ENCODE peak calls at places on chromosomes 4 and X, in ten cellular contexts. N, R, A, J, P, U, W, I, Q and C are unnamed samples.

GRCh38 chr4:180009316-180009715 is 2233.9 kb upstream of the TENM3 start:
- DNase-seq in W (no peak), I (no peak), U (no peak), A (no peak), Q (no peak), N (no peak), P (no peak), R (no peak), J (no peak), C (peak)

GRCh38 chr4:121379276-121379675 is 1.5 kb downstream of the QRFPR start:
- DNase-seq in N (no peak), Q (no peak), A (no peak), I (no peak), J (no peak), U (no peak), R (no peak), W (no peak), P (no peak), C (no peak)

GRCh38 chrX:24988314-24988713 is 27.5 kb downstream of the ARX start:
- DNase-seq in R (no peak), A (no peak), J (no peak), I (no peak), Q (no peak), U (no peak), N (no peak), P (no peak), W (no peak), C (no peak)

GRCh38 chr4:72974694-72975487 is 94.6 kb downstream of the COX18 start:
- DNase-seq in A (peak), U (no peak), W (peak), J (peak), I (no peak), R (no peak), P (peak), Q (peak), N (no peak), C (peak)

GRCh38 chr4:3871881-3872833 is 106.0 kb downstream of the ADRA2C start:
- DNase-seq in W (no peak), P (no peak), A (no peak), Q (no peak), R (no peak), N (no peak), U (no peak), J (no peak), I (no peak), C (no peak)

GRCh38 chr4:40379248-40379647 is 44.1 kb downstream of the CHRNA9 start:
- DNase-seq in N (no peak), J (no peak), I (no peak), A (no peak), U (no peak), P (no peak), R (no peak), Q (no peak), W (no peak), C (no peak)

GRCh38 chr4:31391976-31392375 is 671.8 kb downstream of the PCDH7 start:
- DNase-seq in Q (no peak), P (no peak), I (no peak), A (no peak), J (no peak), N (no peak), U (no peak), R (no peak), W (no peak), C (no peak)

GRCh38 chrX:83022020-83022419 is 486.1 kb upstream of the POU3F4 start:
- DNase-seq in Q (no peak), A (peak), N (no peak), I (no peak), U (no peak), W (peak), J (no peak), P (no peak), R (no peak), C (peak)

GRCh38 chrX:105464611-105465010 is 244.1 kb upstream of the TEX13A start:
- DNase-seq in R (no peak), W (no peak), Q (no peak), N (no peak), U (no peak), I (no peak), J (no peak), P (no peak), A (no peak), C (no peak)

GRCh38 chrX:131633285-131633917 is 89.5 kb downstream of the OR13H1 start:
- DNase-seq in A (peak), W (peak), U (peak), P (no peak), N (no peak), I (peak), Q (peak), J (peak), R (peak), C (peak)

GRCh38 chrX:149504226-149504914 is 736 bp downstream of the IDS start:
- DNase-seq in Q (no peak), R (peak), N (peak), W (no peak), P (no peak), A (peak), J (peak), U (peak), I (no peak), C (peak)

GRCh38 chr4:15003891-15004700 is 1.8 kb downstream of the CPEB2 start:
- DNase-seq in Q (peak), J (no peak), A (peak), U (peak), R (peak), I (peak), P (no peak), N (peak), W (no peak), C (peak)